ENCODE peak calls at places on chromosomes 5 and 9, in seven cellular contexts. L is epithelial cell of esophagus, Z is GM20000, P is cardiac fibroblast, G is PC-3, R is GM13976, H is AG04449. T is an unnamed sample.

GRCh38 chr5:96177303-96177869 is 215.7 kb upstream of the ELL2 start:
- DNase-seq in P (peak), R (peak), G (peak), L (peak), H (peak), Z (peak), T (no peak)

GRCh38 chr9:94971378-94972131 is 245.1 kb downstream of the AOPEP start:
- DNase-seq in L (no peak), H (no peak), Z (no peak), P (no peak), G (no peak), R (no peak), T (no peak)

GRCh38 chr5:136014976-136015375 is 13.8 kb upstream of the TGFBI start:
- DNase-seq in L (no peak), P (no peak), G (no peak), H (no peak), R (no peak), Z (no peak), T (no peak)

GRCh38 chr5:79484731-79485130 is 29.2 kb downstream of the HOMER1 start:
- DNase-seq in Z (no peak), P (peak), L (no peak), H (no peak), R (no peak), G (no peak), T (no peak)

GRCh38 chr9:13787234-13787833 is 507.8 kb upstream of the MPDZ start:
- DNase-seq in R (no peak), Z (no peak), L (no peak), P (peak), H (no peak), G (no peak), T (no peak)

GRCh38 chr5:15367501-15367900 is 132.5 kb upstream of the FBXL7 start:
- DNase-seq in G (no peak), H (no peak), Z (no peak), L (no peak), P (no peak), R (no peak), T (no peak)

GRCh38 chr5:73422164-73422563 is 26.4 kb downstream of the FOXD1 start:
- DNase-seq in P (no peak), H (no peak), Z (no peak), G (no peak), L (no peak), R (no peak), T (no peak)

GRCh38 chr5:116524966-116525365 is 49.7 kb downstream of the SEMA6A start:
- DNase-seq in P (no peak), G (no peak), R (no peak), Z (no peak), H (no peak), L (no peak), T (no peak)

GRCh38 chr9:28212979-28213378 is 639.7 kb upstream of the C9orf72 start:
- DNase-seq in G (peak), R (no peak), P (peak), Z (no peak), H (peak), L (peak), T (no peak)

GRCh38 chr9:114289106-114289505 is 33.8 kb upstream of the ORM1 start:
- DNase-seq in P (no peak), L (no peak), R (no peak), G (no peak), H (no peak), Z (no peak), T (no peak)

GRCh38 chr5:73311291-73312110 is 137.1 kb downstream of the FOXD1 start:
- DNase-seq in L (peak), R (no peak), Z (no peak), P (peak), G (peak), H (peak), T (no peak)

GRCh38 chr5:61575581-61575980 is 243.5 kb downstream of the ZSWIM6 start:
- DNase-seq in G (no peak), H (no peak), Z (no peak), R (no peak), L (no peak), P (no peak), T (no peak)

GRCh38 chr5:115324021-115324420 is 27.6 kb upstream of the CCDC112 start:
- DNase-seq in R (no peak), L (peak), H (no peak), G (peak), Z (no peak), P (no peak), T (no peak)

GRCh38 chr5:154447074-154447725 is 1.4 kb downstream of the SAP30L start:
- DNase-seq in L (no peak), H (no peak), Z (no peak), P (no peak), G (no peak), R (no peak), T (no peak)

GRCh38 chr9:15606667-15607472 is 54.0 kb downstream of the CCDC171 start:
- DNase-seq in L (peak), P (peak), H (no peak), R (peak), Z (peak), G (peak), T (peak)

GRCh38 chr5:160464466-160464797 is 42.8 kb downstream of the PTTG1 start:
- DNase-seq in R (no peak), G (no peak), Z (no peak), L (no peak), P (no peak), H (no peak), T (peak)

GRCh38 chr9:10548348-10548747 is 64.5 kb downstream of the PTPRD start:
- DNase-seq in L (no peak), R (no peak), G (no peak), Z (no peak), P (no peak), H (no peak), T (no peak)

GRCh38 chr9:99357575-99357974 is 135.5 kb downstream of the SEC61B start:
- DNase-seq in H (no peak), P (peak), Z (no peak), R (peak), L (no peak), G (no peak), T (no peak)

GRCh38 chr9:128323192-128323730 is 622 bp downstream of the COQ4 start:
- DNase-seq in H (no peak), G (no peak), L (peak), Z (peak), P (no peak), R (no peak), T (no peak)

GRCh38 chr5:111792659-111793058 is 35.7 kb upstream of the NREP start:
- DNase-seq in R (no peak), Z (no peak), G (peak), H (no peak), L (no peak), P (no peak), T (no peak)

GRCh38 chr9:83714316-83714715 is 6.6 kb upstream of the UBQLN1 start:
- DNase-seq in L (no peak), H (no peak), P (no peak), Z (no peak), G (peak), R (no peak), T (no peak)

GRCh38 chr9:94870793-94871558 is 144.5 kb downstream of the AOPEP start:
- DNase-seq in Z (no peak), L (peak), R (no peak), G (peak), P (peak), H (no peak), T (peak)

GRCh38 chr9:107755267-107755666 is 265.7 kb upstream of the KLF4 start:
- DNase-seq in H (peak), P (peak), R (no peak), Z (no peak), L (peak), G (peak), T (no peak)

GRCh38 chr5:4720831-4721230 is 419.3 kb upstream of the ADAMTS16 start:
- DNase-seq in H (no peak), R (no peak), G (peak), Z (no peak), P (no peak), L (peak), T (no peak)

GRCh38 chr5:4942831-4943178 is 197.3 kb upstream of the ADAMTS16 start:
- DNase-seq in H (no peak), R (no peak), G (no peak), P (no peak), L (no peak), Z (no peak), T (no peak)

GRCh38 chr9:30120654-30121053 is 2263.8 kb upstream of the ACO1 start:
- DNase-seq in L (peak), H (no peak), R (no peak), Z (no peak), P (no peak), G (no peak), T (no peak)

DNA sequence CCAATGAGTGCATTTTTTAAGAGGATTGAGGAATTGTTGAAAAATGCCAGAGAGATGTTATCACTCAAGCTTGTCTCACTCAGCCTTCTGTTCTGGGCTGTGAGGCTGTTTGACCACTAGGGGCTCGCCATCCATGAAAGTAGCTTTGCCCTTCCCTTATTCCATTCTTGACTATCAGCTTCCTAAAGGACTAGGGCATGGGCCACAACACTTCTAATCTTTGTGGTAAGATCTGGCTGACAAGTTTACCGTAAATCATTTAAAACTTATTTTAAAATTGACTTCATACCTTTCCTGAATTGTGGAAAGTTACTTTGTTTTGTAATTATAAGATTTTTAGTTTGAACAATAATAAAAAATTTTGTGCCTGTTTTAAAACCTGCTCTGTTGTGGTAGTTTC is 49.5 kb downstream of the TJP2 start:
- DNase-seq in Z (peak), R (peak), G (peak), H (peak), L (peak), P (peak), T (peak)
- TF ChIP-seq CTCF in Z (peak), R (peak), G (peak), H (peak), L (peak), P (peak), T (peak)

GRCh38 chr9:19754921-19755320 is 33.9 kb downstream of the SLC24A2 start:
- DNase-seq in G (no peak), R (no peak), P (no peak), L (no peak), Z (no peak), H (no peak), T (no peak)
- TF ChIP-seq CTCF in G (no peak), R (no peak), P (no peak), L (no peak), Z (no peak), H (no peak), T (no peak)

GRCh38 chr5:36596247-36596646 is 10.2 kb upstream of the SLC1A3 start:
- DNase-seq in G (no peak), Z (no peak), L (no peak), H (no peak), R (no peak), P (no peak), T (no peak)
- TF ChIP-seq CTCF in G (no peak), Z (no peak), L (no peak), H (no peak), R (no peak), P (no peak), T (no peak)

GRCh38 chr5:129053438-129053837 is 41.1 kb upstream of the ISOC1 start:
- DNase-seq in L (no peak), H (no peak), G (no peak), Z (no peak), R (no peak), P (no peak), T (no peak)
- TF ChIP-seq CTCF in L (peak), H (no peak), G (peak), Z (no peak), R (no peak), P (no peak), T (no peak)

GRCh38 chr5:84379749-84380148 is 4.9 kb downstream of the EDIL3 start:
- DNase-seq in G (peak), H (no peak), Z (no peak), L (no peak), P (peak), R (no peak), T (no peak)
- TF ChIP-seq CTCF in G (peak), H (peak), Z (no peak), L (no peak), P (peak), R (no peak), T (no peak)

DNA sequence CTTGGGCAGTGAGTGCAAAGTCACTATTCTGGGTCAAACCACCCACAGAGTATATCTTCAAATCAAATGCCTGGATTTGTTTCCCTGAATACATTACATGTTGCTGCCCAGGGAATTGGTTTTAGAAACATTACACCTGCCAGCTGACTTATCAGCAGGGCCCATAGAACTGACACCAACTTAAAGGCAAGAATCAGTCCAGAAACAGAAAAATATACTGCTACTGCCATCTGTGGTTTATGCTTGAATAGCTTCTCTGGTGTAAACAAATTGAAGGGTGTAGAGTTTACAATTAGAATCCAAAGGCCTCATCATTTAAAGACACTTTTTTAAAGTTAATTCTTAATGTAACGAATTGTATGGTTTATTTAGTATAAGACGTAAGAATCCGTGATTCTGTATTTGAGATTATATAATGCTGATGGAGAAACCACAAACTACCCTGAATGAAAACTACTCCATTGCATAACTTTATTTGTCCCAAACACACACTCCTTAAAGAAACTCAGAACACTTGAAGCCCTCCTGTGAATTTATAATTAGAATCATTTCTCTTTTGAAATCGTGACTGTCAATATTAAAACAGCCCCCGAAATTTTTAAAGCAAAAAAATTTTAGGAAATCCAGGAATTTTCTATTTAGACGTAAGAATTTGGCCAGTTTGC is 6.2 kb downstream of the NR6A1 start:
- DNase-seq in Z (peak), G (peak), L (peak), H (no peak), P (peak), R (no peak), T (no peak)
- TF ChIP-seq CTCF in Z (peak), G (peak), L (peak), H (peak), P (peak), R (peak), T (no peak)

DNA sequence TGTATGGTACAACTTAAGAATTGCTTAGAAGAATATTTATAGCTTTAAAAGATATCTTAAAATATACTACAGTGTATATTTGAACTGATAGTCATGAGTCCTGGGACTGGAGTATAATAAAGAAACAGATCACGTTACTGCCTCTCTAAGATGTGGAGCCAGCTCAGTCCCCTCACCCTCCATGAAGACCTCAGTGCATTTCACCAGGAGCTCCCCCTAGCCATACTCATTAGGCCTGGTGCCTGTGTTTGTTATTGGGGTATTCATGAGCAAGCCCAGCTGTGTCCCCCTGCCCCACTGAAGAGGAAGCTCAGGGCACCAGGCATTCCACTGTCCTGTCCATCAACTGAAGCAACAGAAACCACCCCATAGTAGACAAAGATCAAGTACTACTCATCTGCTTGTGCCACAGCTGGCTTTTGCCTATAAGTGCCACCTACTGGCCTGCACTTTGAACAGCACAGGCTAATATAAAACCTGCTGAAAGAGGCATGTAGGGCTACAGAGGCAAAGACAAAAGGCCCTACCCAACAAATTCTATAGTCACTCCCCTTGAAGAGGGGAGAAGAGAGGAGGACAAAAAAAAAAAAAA is 850.2 kb upstream of the NUDT12 start:
- DNase-seq in L (peak), H (peak), Z (peak), G (peak), P (peak), R (peak), T (peak)
- TF ChIP-seq CTCF in L (peak), H (peak), Z (peak), G (peak), P (peak), R (peak), T (peak)

GRCh38 chr5:126499742-126500396 is 76.7 kb downstream of the GRAMD2B start:
- DNase-seq in G (peak), H (no peak), P (peak), L (peak), R (peak), Z (peak), T (peak)
- TF ChIP-seq CTCF in G (peak), H (peak), P (peak), L (peak), R (peak), Z (peak), T (peak)

GRCh38 chr9:33264473-33265177 is at the start of the genes BAG1 and CHMP5:
- DNase-seq in H (peak), G (peak), P (peak), Z (peak), L (peak), R (peak), T (peak)
- TF ChIP-seq CTCF in H (peak), G (no peak), P (peak), Z (no peak), L (peak), R (no peak), T (no peak)